ENCODE peak calls at places on chromosomes 4 and X, in nine cellular contexts. N is aorta; Y is neural crest cell; W is tibial artery; R is fibroblast of pulmonary artery; V is upper lobe of right lung; E is stimulated activated CD8-positive, alpha-beta memory T cell treated with anti-CD3 and anti-CD28 coated beads, Interleukin-15, amount 100 ng/mL, for 1 hour; I is lower lobe of right lung; F is activated CD4-positive, alpha-beta T cell treated with anti-CD3 and anti-CD28 coated beads for 48 hours. X is an unnamed sample.

GRCh38 chr4:59994118-59994517 is 1206.0 kb upstream of the ADGRL3 start:
- DNase-seq in R (no peak), I (no peak), F (no peak), Y (no peak), N (no peak), V (no peak), E (no peak), W (no peak), X (no peak)

GRCh38 chr4:174870311-174870710 is 41.3 kb upstream of the GLRA3 start:
- DNase-seq in Y (no peak), E (no peak), N (no peak), R (no peak), I (no peak), F (no peak), V (no peak), W (no peak), X (no peak)

GRCh38 chrX:1564750-1565683 is 26.4 kb upstream of the AKAP17A start:
- DNase-seq in V (peak), R (no peak), W (no peak), N (no peak), I (no peak), Y (no peak), E (no peak), F (no peak), X (no peak)

GRCh38 chr4:186844059-186844681 is 120.5 kb upstream of the FAT1 start:
- DNase-seq in Y (no peak), N (no peak), R (peak), W (peak), V (no peak), E (no peak), F (no peak), I (no peak), X (no peak)

GRCh38 chr4:41792166-41792565 is 43.6 kb upstream of the PHOX2B start:
- DNase-seq in R (no peak), N (no peak), F (no peak), V (no peak), E (no peak), W (no peak), Y (no peak), I (no peak), X (no peak)

GRCh38 chrX:154365997-154366665 is 8.3 kb downstream of the FLNA start:
- DNase-seq in V (no peak), N (no peak), F (no peak), E (no peak), W (no peak), I (no peak), R (no peak), Y (no peak), X (no peak)

GRCh38 chr4:185865901-185866328 is 53.9 kb upstream of the SORBS2 start:
- DNase-seq in Y (no peak), I (no peak), V (no peak), R (peak), W (no peak), N (no peak), E (no peak), F (no peak), X (no peak)

GRCh38 chrX:100194073-100194775 is 215.8 kb downstream of the PCDH19 start:
- DNase-seq in R (no peak), I (no peak), E (no peak), N (no peak), W (no peak), Y (no peak), F (no peak), V (no peak), X (no peak)

GRCh38 chr4:141132689-141133145 is 552 bp downstream of the RNF150 start:
- DNase-seq in N (peak), W (peak), E (no peak), I (no peak), R (peak), Y (peak), F (peak), V (peak), X (no peak)

GRCh38 chrX:136176399-136176825 is 29.1 kb downstream of the FHL1 start:
- DNase-seq in F (no peak), V (no peak), Y (no peak), R (peak), E (no peak), W (peak), N (no peak), I (no peak), X (no peak)

GRCh38 chr4:20288846-20289512 is 37.3 kb downstream of the SLIT2 start:
- DNase-seq in R (peak), N (no peak), V (no peak), I (no peak), E (no peak), W (no peak), Y (no peak), F (no peak), X (no peak)